ENCODE peak calls at places on chromosomes 4 and X, in seven cellular contexts. K is cardiac muscle cell, X is fibroblast of lung, U is neural progenitor cell, W is lung, L is heart left ventricle, M is left lung. O is an unnamed sample.

GRCh38 chr4:86706923-86707597 is 112.9 kb downstream of the PTPN13 start:
- DNase-seq in K (peak; percentile 32), L (no peak), M (no peak), U (no peak), X (peak; percentile 19), W (no peak), O (no peak)

GRCh38 chrX:69503835-69504625 is at the start of gene NALF2:
- DNase-seq in X (peak; percentile 18), L (peak; percentile 40), M (peak; percentile 46), K (peak; percentile 67), W (peak; percentile 45), U (peak; percentile 90), O (no peak)

GRCh38 chr4:8352368-8353157 is 83.0 kb downstream of the HTRA3 start:
- DNase-seq in U (no peak), X (no peak), L (peak; percentile 43), M (peak; percentile 40), W (no peak), K (no peak), O (no peak)

GRCh38 chr4:65066106-65066505 is 604.2 kb downstream of the EPHA5 start:
- DNase-seq in U (no peak), K (no peak), M (no peak), W (no peak), X (no peak), L (no peak), O (no peak)

GRCh38 chr4:120694973-120695372 is 227.6 kb downstream of the PRDM5 start:
- DNase-seq in U (no peak), K (peak; percentile 90), X (peak; percentile 70), W (no peak), M (no peak), L (no peak), O (no peak)

GRCh38 chrX:150587585-150588503 is 19.4 kb downstream of the MTM1 start:
- DNase-seq in U (no peak), M (no peak), X (peak; percentile 9), W (no peak), L (no peak), K (peak; percentile 46), O (no peak)

GRCh38 chr4:120939693-120940092 is 17.2 kb upstream of the PRDM5 start:
- DNase-seq in W (no peak), X (no peak), M (no peak), L (no peak), K (no peak), U (no peak), O (no peak)

GRCh38 chrX:106917830-106918500 is 2.2 kb upstream of the CLDN2 start:
- DNase-seq in K (peak; percentile 80), M (no peak), X (peak; percentile 79), W (no peak), U (no peak), L (no peak), O (no peak)

DNA sequence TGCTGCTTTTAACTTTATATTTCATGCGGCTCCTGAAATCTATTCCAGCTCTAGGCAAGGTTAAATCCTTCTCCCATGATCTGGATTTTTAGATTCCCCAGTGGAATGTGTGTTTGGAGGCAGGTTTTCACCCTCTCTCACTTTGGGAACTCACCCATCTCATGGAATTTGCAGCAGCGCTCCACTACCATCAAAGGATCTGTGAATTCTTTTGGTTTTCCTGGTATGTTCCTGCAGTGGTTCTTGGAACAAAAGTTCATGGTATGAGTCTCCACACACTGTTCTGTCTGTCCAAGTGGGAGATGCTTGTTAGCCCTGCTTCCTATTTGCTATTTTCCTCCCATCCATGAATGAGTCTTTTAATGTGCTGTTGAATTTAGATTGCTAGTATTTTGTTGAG is 14.0 kb downstream of the APOOL start:
- DNase-seq in W (no peak), L (no peak), X (peak; percentile 77), U (no peak), K (peak; percentile 38), M (no peak), O (no peak)
- H3K9me3 ChIP-seq in W (no peaks in the 10 kb centered on the region), L (no peaks in the 10 kb centered on the region), X (no peaks in the 10 kb centered on the region), U (no peaks in the 10 kb centered on the region), K (no peaks in the 10 kb centered on the region), M (no peaks in the 10 kb centered on the region), O (peaks cover 15% of the 10 kb centered on the region)

DNA sequence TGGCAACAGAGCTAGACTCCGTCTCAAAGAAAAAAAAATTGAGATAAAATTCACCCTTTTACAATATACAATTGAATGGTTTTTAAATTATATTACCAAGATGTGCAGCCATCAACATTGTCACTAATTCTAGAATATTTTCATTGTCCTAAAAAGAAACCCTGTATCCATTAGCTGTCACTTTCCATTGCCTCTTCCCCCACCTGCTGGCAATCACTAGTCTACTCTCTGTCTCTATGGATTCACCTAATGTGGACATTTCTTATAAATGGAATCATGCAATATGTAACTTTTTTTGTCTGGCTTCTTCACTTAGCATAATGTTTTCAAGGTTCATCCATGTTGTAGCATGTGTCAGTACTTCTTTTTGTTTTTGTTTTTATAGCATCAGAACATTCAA is 20.8 kb downstream of the ABHD18 start:
- DNase-seq in X (no peak), L (no peak), W (no peak), K (no peak), M (no peak), U (no peak), O (no peak)
- TF ChIP-seq CTCF in X (no peak), L (peak; percentile 21), W (no peak), K (no peak), M (no peak), U (no peak), O (no peak)

GRCh38 chrX:32745323-32745722 is 466.0 kb downstream of the DMD start:
- DNase-seq in X (no peak), W (no peak), K (peak; percentile 0), L (no peak), M (no peak), U (no peak), O (no peak)

GRCh38 chrX:32749075-32749474 is 462.3 kb downstream of the DMD start:
- DNase-seq in M (no peak), X (no peak), K (peak; percentile 3), L (no peak), W (no peak), U (no peak), O (no peak)

GRCh38 chrX:32741910-32742309 is 469.4 kb downstream of the DMD start:
- DNase-seq in L (no peak), M (no peak), K (no peak), W (no peak), U (no peak), X (no peak), O (no peak)

DNA sequence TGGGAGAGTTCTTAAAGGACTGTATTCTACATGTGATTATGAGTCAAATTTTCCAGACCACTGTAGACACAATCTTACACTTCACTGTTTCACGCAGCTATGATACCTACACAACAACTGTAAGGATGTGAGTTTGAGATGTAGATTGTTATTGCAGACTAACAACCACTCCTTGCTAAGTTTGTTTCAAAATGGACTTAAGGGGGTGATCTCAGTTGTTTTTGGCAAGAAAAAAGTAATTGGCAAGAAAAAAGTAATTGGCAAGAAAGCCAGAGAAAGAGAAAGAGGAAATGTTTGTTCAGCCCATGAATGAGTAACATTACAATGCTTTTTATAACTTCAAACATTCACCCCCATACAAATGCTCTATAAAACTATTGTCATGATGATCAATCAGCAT is 466.4 kb downstream of the DMD start:
- DNase-seq in X (no peak), K (peak; percentile 10), U (no peak), L (no peak), M (no peak), W (no peak), O (no peak)
- H3K4me3 ChIP-seq in X (no peak overlapping the region), K (no peak overlapping the region), U (no peak overlapping the region), L (no peak overlapping the region), M (no peak overlapping the region), W (no peak overlapping the region), O (no peak overlapping the region)

GRCh38 chrX:344371-344901 is 25.8 kb upstream of the GTPBP6 start:
- DNase-seq in U (no peak), W (no peak), K (no peak), L (no peak), M (peak; percentile 26), X (no peak), O (no peak)

GRCh38 chrX:346034-346813 is 27.6 kb upstream of the GTPBP6 start:
- DNase-seq in L (no peak), X (no peak), K (no peak), W (no peak), M (no peak), U (no peak), O (no peak)

GRCh38 chrX:348461-349117 is 30.0 kb upstream of the GTPBP6 start:
- DNase-seq in W (no peak), M (no peak), X (no peak), U (no peak), L (no peak), K (peak; percentile 27), O (no peak)

GRCh38 chrX:347351-348117 is 28.9 kb upstream of the GTPBP6 start:
- DNase-seq in W (no peak), U (no peak), L (no peak), X (no peak), K (no peak), M (no peak), O (no peak)

DNA sequence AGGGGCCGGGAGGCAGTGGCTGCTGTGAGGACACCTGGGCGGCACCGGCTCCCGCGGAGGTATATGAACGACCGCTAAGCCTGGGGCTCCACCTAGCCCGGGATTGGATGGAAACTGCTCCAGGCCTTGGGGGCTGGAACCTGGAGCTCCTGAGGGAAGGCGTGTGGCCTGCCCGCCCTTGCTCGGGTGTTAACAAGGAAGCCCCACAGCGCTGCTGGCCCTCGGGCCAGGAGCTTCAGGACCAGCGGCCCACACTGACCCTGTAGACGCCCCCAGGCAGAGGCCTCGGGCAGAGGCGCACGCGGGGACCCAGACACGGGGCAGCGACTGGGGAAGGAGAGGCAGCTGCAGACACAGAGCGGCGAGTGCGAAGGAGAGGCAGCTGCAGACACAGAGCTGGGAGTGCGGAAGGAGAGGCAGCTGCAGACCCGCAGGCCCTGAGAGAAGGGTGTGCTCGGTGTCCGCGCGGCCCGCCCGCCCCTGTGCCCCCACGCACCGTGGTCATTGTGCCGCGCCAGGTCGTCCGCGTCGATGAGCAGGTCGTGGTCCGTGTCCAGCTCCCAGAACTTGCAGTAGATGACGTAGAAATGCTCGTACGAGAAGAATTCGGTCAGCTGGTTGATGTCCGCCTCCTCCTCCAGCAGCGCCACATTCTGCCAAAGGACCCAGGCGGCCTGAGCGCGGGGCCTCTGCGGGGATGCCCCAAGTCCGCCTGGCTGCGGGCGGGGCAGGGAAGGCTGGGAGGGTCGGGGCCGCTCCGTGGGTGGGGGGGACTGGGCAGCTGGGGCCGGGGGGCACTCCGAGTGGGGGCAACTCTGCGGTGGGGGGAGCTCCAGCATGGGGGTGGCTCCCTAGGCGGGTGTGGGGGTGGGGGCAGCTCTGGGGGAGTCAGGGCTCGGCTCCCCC is 26.7 kb upstream of the GTPBP6 start:
- DNase-seq in W (no peak), M (no peak), X (no peak), K (no peak), L (no peak), U (no peak), O (no peak)
- H3K9me3 ChIP-seq in W (no peaks in the 10 kb centered on the region), M (peaks cover 18% of the 10 kb centered on the region), X (no peaks in the 10 kb centered on the region), K (no peaks in the 10 kb centered on the region), L (no peaks in the 10 kb centered on the region), U (no peaks in the 10 kb centered on the region), O (no peaks in the 10 kb centered on the region)

GRCh38 chrX:6095469-6095868 is 133.2 kb downstream of the NLGN4X start:
- DNase-seq in M (no peak), U (peak; percentile 36), W (no peak), K (no peak), L (no peak), X (no peak), O (no peak)
- TF ChIP-seq CTCF in M (no peak), U (peak; percentile 46), W (no peak), K (no peak), L (no peak), X (no peak), O (no peak)

O was measured in right atrium auricular region.